ENCODE peak calls at places on chromosome 16, in four cellular contexts. L is HepG2, F is K562, R is WTC11. D is an unnamed sample.

GRCh38 chr16:48526058-48526957 is 83.7 kb downstream of the N4BP1 start:
- DNase-seq in L (peak), F (no peak), R (peak), D (no peak)

GRCh38 chr16:569445-570254 is at the start of gene PIGQ:
- DNase-seq in R (peak), F (peak), L (peak), D (peak)

GRCh38 chr16:951660-952301 is 19.0 kb downstream of the LMF1 start:
- DNase-seq in L (no peak), R (no peak), F (peak), D (no peak)

GRCh38 chr16:77304134-77304533 is 104.9 kb downstream of the SYCE1L start:
- DNase-seq in L (no peak), R (no peak), F (no peak), D (no peak)

GRCh38 chr16:14109782-14110727 is 38.9 kb downstream of the MRTFB start:
- DNase-seq in F (no peak), R (no peak), L (no peak), D (no peak)

GRCh38 chr16:54602666-54603065 is 316.1 kb upstream of the IRX3 start:
- DNase-seq in L (no peak), R (no peak), F (no peak), D (no peak)

GRCh38 chr16:9557266-9557665 is 465.8 kb downstream of the HAPSTR1 start:
- DNase-seq in R (no peak), L (no peak), F (no peak), D (no peak)

GRCh38 chr16:49617016-49617569 is 238.8 kb downstream of the ZNF423 start:
- DNase-seq in F (no peak), L (no peak), R (no peak), D (no peak)

GRCh38 chr16:84648595-84649510 is 542 bp downstream of the KLHL36 start:
- DNase-seq in L (no peak), R (peak), F (peak), D (peak)

GRCh38 chr16:23257682-23258081 is 44.4 kb upstream of the SCNN1B start:
- DNase-seq in F (no peak), R (no peak), L (no peak), D (no peak)

GRCh38 chr16:57042157-57043111 is 49.9 kb upstream of the CPNE2 start:
- DNase-seq in L (no peak), F (no peak), R (no peak), D (no peak)

GRCh38 chr16:69417537-69418199 is 6.8 kb upstream of the CYB5B start:
- DNase-seq in F (no peak), R (peak), L (peak), D (no peak)
- TF ChIP-seq ELF4 in F (no peak), R (no peak), L (no peak), D (no peak)

GRCh38 chr16:17509194-17509593 is 38.4 kb upstream of the XYLT1 start:
- DNase-seq in R (no peak), L (no peak), F (no peak), D (no peak)
- TF ChIP-seq ELF4 in R (no peak), L (no peak), F (no peak), D (no peak)

GRCh38 chr16:11576427-11577289 is 10.1 kb downstream of the LITAF start:
- DNase-seq in R (no peak), L (peak), F (no peak), D (no peak)
- TF ChIP-seq ELF4 in R (no peak), L (peak), F (no peak), D (no peak)

GRCh38 chr16:87068751-87069150 is 248.4 kb downstream of the C16orf95 start:
- DNase-seq in R (no peak), F (no peak), L (no peak), D (no peak)

GRCh38 chr16:87074635-87075318 is 242.4 kb downstream of the C16orf95 start:
- DNase-seq in L (no peak), F (no peak), R (no peak), D (no peak)

GRCh38 chr16:87075319-87075860 is 241.8 kb downstream of the C16orf95 start:
- DNase-seq in F (no peak), L (no peak), R (no peak), D (no peak)

GRCh38 chr16:87070657-87071056 is 246.5 kb downstream of the C16orf95 start:
- DNase-seq in R (no peak), L (no peak), F (no peak), D (no peak)

GRCh38 chr16:87072101-87072500 is 245.1 kb downstream of the C16orf95 start:
- DNase-seq in L (no peak), F (no peak), R (no peak), D (no peak)
- TF ChIP-seq ELF4 in L (no peak), F (no peak), R (no peak), D (no peak)

GRCh38 chr16:71421911-71422310 is 19.9 kb downstream of the TLE7 start:
- DNase-seq in F (peak), R (peak), L (peak), D (peak)
- TF ChIP-seq ELF4 in F (no peak), R (no peak), L (no peak), D (no peak)

GRCh38 chr16:89121691-89122321 is 28.2 kb downstream of the ACSF3 start:
- DNase-seq in L (no peak), R (peak), F (no peak), D (no peak)
- TF ChIP-seq ELF4 in L (no peak), R (no peak), F (no peak), D (no peak)

GRCh38 chr16:10862432-10862831 is 14.6 kb upstream of the CIITA start:
- DNase-seq in R (no peak), F (no peak), L (no peak), D (no peak)

GRCh38 chr16:10858203-10858602 is 18.8 kb upstream of the CIITA start:
- DNase-seq in R (no peak), L (no peak), F (no peak), D (no peak)

GRCh38 chr16:10859650-10860049 is 17.4 kb upstream of the CIITA start:
- DNase-seq in L (no peak), F (no peak), R (no peak), D (no peak)

GRCh38 chr16:10856042-10856441 is 21.0 kb upstream of the CIITA start:
- DNase-seq in L (no peak), F (no peak), R (no peak), D (no peak)

DNA sequence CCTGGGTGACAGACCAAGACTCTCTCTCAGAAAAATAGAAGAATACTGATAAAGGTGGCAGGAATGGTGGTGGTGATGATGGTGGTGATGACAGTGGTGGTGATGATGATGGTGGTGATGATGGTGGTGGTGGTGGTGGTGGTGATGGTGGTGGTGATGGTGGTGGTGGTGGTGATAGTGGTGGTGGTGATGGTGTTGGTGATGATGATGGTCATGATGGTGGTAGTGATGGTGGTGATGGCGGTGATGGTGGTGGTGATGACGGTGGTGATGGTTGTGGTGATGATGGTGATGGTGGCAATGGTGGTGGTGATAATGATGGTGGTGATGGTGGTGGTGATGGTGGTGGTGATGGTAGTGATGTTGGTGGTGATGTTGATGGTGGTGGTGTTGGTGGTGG is 18.0 kb upstream of the CIITA start:
- DNase-seq in R (no peak), F (no peak), L (no peak), D (no peak)
- TF ChIP-seq ELF4 in R (no peak), F (no peak), L (no peak), D (no peak)

DNA sequence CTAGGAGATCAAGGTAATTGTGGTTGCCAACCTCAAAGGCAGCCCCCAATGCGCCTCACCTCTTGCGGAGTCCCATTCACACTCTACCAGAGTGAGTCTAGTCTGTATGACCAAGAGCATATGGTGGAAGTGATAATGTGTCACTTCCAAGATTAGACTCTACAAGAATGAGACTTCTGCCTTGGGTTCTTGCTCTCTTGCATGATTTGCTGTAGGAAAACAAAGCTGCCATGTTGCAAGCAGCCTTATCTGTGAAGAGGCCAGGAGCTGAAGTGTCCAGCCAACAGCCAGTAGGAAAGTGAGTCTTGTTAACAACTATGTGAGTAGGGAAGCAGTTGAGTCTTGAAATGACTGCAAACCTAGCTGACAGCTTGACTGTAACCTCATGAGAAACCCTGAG is 3.4 kb downstream of the TERF2 start:
- DNase-seq in L (no peak), R (no peak), F (no peak), D (no peak)
- TF ChIP-seq ELF4 in L (no peak), R (no peak), F (no peak), D (no peak)

GRCh38 chr16:50900391-50900942 is 158.6 kb downstream of the CYLD start:
- DNase-seq in F (no peak), R (no peak), L (no peak), D (no peak)

GRCh38 chr16:50901062-50901461 is 159.2 kb downstream of the CYLD start:
- DNase-seq in L (no peak), R (no peak), F (no peak), D (no peak)

DNA sequence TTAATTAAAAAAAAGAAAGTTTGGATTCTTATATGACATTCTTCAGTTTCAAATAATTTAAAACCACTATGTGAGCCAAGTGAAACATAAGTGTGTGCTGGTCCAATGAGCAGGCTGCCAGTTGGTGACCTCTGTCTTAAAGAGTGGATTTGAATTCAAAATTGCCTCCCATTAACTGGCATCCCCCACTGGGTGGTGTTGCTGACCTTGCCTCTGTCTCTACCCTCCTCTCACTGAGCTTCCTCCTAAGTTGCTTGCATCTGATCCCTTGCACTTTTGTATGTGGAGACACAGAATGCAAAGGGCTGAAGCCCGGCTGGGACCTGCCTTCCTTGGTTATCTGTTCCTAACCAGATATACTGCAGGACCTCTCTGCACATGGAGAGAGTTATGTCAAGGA is 160.6 kb downstream of the CYLD start:
- DNase-seq in R (no peak), L (no peak), F (no peak), D (no peak)
- TF ChIP-seq ELF4 in R (no peak), L (no peak), F (no peak), D (no peak)

GRCh38 chr16:7452090-7452489 is 119.4 kb downstream of the RBFOX1 start:
- DNase-seq in R (no peak), L (no peak), F (no peak), D (no peak)
- TF ChIP-seq ELF4 in R (no peak), L (no peak), F (no peak), D (no peak)